ENCODE peak calls at places on chromosomes 7 and 10, in five cellular contexts. U is K562, N is H1, V is HepG2, K is GM12891. H is an unnamed sample.

GRCh38 chr10:133141963-133142350 is 18.1 kb upstream of the KNDC1 start:
- DNase-seq in U (no peak), N (peak), V (no peak), K (no peak), H (no peak)

GRCh38 chr7:103447073-103447960 is 1.3 kb upstream of the SLC26A5 start:
- DNase-seq in U (peak), N (peak), V (peak), K (peak), H (peak)

GRCh38 chr7:157409753-157410727 is 73.2 kb downstream of the DNAJB6 start:
- DNase-seq in U (no peak), N (no peak), V (no peak), K (no peak), H (no peak)

GRCh38 chr7:140230862-140231778 is 54.3 kb upstream of the KDM7A start:
- DNase-seq in U (peak), N (peak), V (peak), K (no peak), H (no peak)

GRCh38 chr7:26090927-26091519 is 61.0 kb upstream of the NFE2L3 start:
- DNase-seq in U (peak), N (no peak), V (peak), K (no peak), H (no peak)

GRCh38 chr7:155344618-155345433 is 47.1 kb downstream of the INSIG1 start:
- DNase-seq in U (peak), N (peak), V (peak), K (peak), H (peak)

GRCh38 chr7:8151161-8151560 is 110.8 kb downstream of the ICA1 start:
- DNase-seq in U (no peak), N (no peak), V (no peak), K (no peak), H (no peak)

GRCh38 chr10:52616420-52616764 is 156.2 kb downstream of the MBL2 start:
- DNase-seq in U (no peak), N (no peak), V (no peak), K (no peak), H (no peak)

GRCh38 chr10:2938869-2939268 is 128.5 kb upstream of the PFKP start:
- DNase-seq in U (no peak), N (no peak), V (peak), K (no peak), H (no peak)

GRCh38 chr7:37380831-37381230 is 67.8 kb downstream of the ELMO1 start:
- DNase-seq in U (no peak), N (no peak), V (no peak), K (no peak), H (no peak)

GRCh38 chr10:75181073-75181472 is 29.5 kb upstream of the VDAC2 start:
- DNase-seq in U (no peak), N (no peak), V (no peak), K (no peak), H (no peak)

DNA sequence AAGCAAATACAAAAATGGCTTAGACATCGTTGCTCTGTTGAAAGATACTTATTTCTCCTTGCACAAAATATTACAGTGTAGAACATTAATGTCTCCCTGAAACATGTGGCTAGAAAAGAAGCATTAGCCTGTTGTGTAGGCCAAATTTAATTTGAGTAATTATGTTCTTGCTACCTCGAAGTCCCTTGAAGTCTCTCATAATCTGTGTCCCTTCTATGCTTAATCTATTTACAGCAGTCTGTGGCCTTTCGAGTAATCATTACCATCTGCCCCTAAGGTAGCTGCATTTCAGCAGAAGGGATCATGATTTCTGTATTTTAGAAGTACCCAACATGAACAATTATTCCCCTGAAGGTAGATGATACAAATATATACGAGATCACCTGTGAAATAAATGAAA is 615.2 kb downstream of the GRM8 start:
- DNase-seq in U (no peak), N (no peak), V (no peak), K (no peak), H (no peak)
- TF ChIP-seq TAF1 in U (no peak), N (no peak), V (no peak), K (no peak), H (no peak)

DNA sequence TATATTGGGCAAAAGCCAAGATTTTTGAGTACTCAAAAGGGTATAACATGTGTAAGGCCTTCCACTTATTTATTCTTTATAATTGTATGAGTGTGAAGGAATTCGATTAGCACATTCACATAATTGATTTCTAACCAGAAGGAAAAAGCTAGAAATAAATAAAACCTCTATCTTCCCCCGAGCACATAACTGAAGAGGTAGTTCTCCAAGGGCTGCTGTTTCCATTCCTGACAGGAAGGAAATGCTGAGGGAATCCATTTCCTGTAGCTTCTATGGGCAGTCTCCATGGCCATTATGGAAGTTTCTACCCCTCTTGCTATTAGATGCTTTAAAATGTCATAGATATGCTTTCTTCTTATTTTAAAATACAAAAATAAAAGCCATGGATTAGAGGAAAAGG is 70.5 kb upstream of the ABCB5 start:
- DNase-seq in U (no peak), N (no peak), V (no peak), K (no peak), H (no peak)
- TF ChIP-seq POLR2AphosphoS5 in U (no peak), N (no peak), V (no peak), K (no peak), H (no peak)

DNA sequence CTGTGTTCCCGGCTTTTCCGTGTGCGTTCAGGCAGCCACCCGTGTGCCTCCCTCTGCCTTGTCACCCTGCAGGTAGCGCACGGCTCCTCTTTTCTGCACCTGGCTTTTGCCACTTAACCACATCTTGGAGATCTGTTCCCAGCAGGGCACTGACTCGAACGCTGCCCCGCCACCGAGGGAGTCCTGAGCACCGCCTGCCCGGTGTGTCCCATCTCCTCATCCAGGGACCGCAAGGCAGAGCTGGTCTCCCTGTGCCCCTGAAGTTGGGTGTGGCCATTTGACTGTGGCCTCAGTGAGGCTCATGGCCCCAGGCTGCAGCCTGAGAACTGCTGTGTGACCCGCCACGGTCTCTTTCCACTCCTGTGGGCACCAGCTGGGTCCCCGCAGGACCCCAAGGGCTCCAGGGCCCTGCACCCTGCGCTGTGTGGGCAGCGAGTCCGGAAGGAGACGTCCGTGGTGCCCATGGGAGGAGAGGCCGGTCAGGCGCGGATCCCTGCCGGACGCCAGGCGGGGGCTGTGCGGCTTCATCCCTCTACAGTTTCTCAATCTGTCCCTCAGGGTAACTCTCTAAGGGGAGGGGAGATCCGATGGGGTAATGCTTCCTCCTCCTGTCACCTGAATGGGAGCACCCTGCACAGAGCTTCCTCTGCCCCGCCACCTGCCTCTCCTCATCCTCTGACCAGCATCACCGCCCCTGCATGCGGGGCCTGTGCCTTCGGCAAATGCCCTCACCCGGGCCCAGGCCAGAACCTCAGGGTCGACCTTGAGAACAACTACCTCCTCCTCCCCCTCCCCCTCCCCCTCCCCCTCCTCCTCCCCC is 1.8 kb upstream of the INTS1 start:
- DNase-seq in U (no peak), N (peak), V (no peak), K (no peak), H (no peak)
- TF ChIP-seq POLR2A in U (no peak), N (no peak), V (no peak), K (no peak), H (no peak)

GRCh38 chr7:65475734-65476319 is 102.2 kb downstream of the ZNF92 start:
- DNase-seq in U (no peak), N (no peak), V (peak), K (no peak), H (peak)
- TF ChIP-seq TAF1 in U (no peak), N (no peak), V (no peak), K (no peak), H (no peak)